ENCODE peak calls at places on chromosome 16, in ten cellular contexts. One of them, this sample, is unnamed.

GRCh38 chr16:28597692-28598261 is 927 bp upstream of the SULT1A2 start:
- DNase-seq in sigmoid colon: no peak
- DNase-seq in IMR-90: no peak
- DNase-seq in esophagus squamous epithelium: no peak
- DNase-seq in HepG2: peak; percentile 91
- DNase-seq in Peyer's patch: no peak
- DNase-seq in breast epithelium: no peak
- DNase-seq in tibial nerve: no peak
- DNase-seq in adrenal gland: no peak
- DNase-seq in heart left ventricle: no peak
- DNase-seq in this sample: no peak

GRCh38 chr16:56345406-56346050 is 79.8 kb downstream of the AMFR start:
- DNase-seq in sigmoid colon: no peak
- DNase-seq in IMR-90: no peak
- DNase-seq in esophagus squamous epithelium: no peak
- DNase-seq in HepG2: no peak
- DNase-seq in Peyer's patch: no peak
- DNase-seq in breast epithelium: no peak
- DNase-seq in tibial nerve: no peak
- DNase-seq in adrenal gland: no peak
- DNase-seq in heart left ventricle: no peak
- DNase-seq in this sample: no peak

GRCh38 chr16:52463904-52464303 is 83.0 kb downstream of the TOX3 start:
- DNase-seq in sigmoid colon: no peak
- DNase-seq in IMR-90: no peak
- DNase-seq in esophagus squamous epithelium: no peak
- DNase-seq in HepG2: no peak
- DNase-seq in Peyer's patch: no peak
- DNase-seq in breast epithelium: no peak
- DNase-seq in tibial nerve: no peak
- DNase-seq in adrenal gland: no peak
- DNase-seq in heart left ventricle: no peak
- DNase-seq in this sample: no peak

GRCh38 chr16:67399218-67399733 is 6.0 kb upstream of the TPPP3 start:
- DNase-seq in sigmoid colon: no peak
- DNase-seq in IMR-90: no peak
- DNase-seq in esophagus squamous epithelium: no peak
- DNase-seq in HepG2: no peak
- DNase-seq in Peyer's patch: no peak
- DNase-seq in breast epithelium: no peak
- DNase-seq in tibial nerve: no peak
- DNase-seq in adrenal gland: peak; percentile 44
- DNase-seq in heart left ventricle: no peak
- DNase-seq in this sample: no peak

GRCh38 chr16:88662843-88663606 is at the start of gene MVD:
- DNase-seq in sigmoid colon: peak; percentile 99
- DNase-seq in IMR-90: peak; percentile 97
- DNase-seq in esophagus squamous epithelium: peak; percentile 84
- DNase-seq in HepG2: peak; percentile 98
- DNase-seq in Peyer's patch: peak; percentile 96
- DNase-seq in breast epithelium: peak; percentile 97
- DNase-seq in tibial nerve: peak; percentile 89
- DNase-seq in adrenal gland: peak; percentile 98
- DNase-seq in heart left ventricle: peak; percentile 98
- DNase-seq in this sample: peak; percentile 95

GRCh38 chr16:87324411-87325275 is 7.5 kb upstream of the C16orf95 start:
- DNase-seq in sigmoid colon: no peak
- DNase-seq in IMR-90: peak; percentile 10
- DNase-seq in esophagus squamous epithelium: no peak
- DNase-seq in HepG2: peak; percentile 46
- DNase-seq in Peyer's patch: peak; percentile 31
- DNase-seq in breast epithelium: no peak
- DNase-seq in tibial nerve: no peak
- DNase-seq in adrenal gland: peak; percentile 28
- DNase-seq in heart left ventricle: no peak
- DNase-seq in this sample: peak; percentile 55

GRCh38 chr16:76854234-76854633 is 336.8 kb upstream of the MON1B start:
- DNase-seq in sigmoid colon: no peak
- DNase-seq in IMR-90: no peak
- DNase-seq in esophagus squamous epithelium: no peak
- DNase-seq in HepG2: peak; percentile 4
- DNase-seq in Peyer's patch: no peak
- DNase-seq in breast epithelium: no peak
- DNase-seq in tibial nerve: no peak
- DNase-seq in adrenal gland: peak; percentile 12
- DNase-seq in heart left ventricle: no peak
- DNase-seq in this sample: no peak

GRCh38 chr16:78127130-78127529 is 27.7 kb downstream of the WWOX start:
- DNase-seq in sigmoid colon: no peak
- DNase-seq in IMR-90: peak; percentile 33
- DNase-seq in esophagus squamous epithelium: no peak
- DNase-seq in HepG2: no peak
- DNase-seq in Peyer's patch: no peak
- DNase-seq in breast epithelium: no peak
- DNase-seq in tibial nerve: no peak
- DNase-seq in adrenal gland: no peak
- DNase-seq in heart left ventricle: no peak
- DNase-seq in this sample: no peak

GRCh38 chr16:87033021-87033471 is 284.1 kb downstream of the C16orf95 start:
- DNase-seq in sigmoid colon: no peak
- DNase-seq in IMR-90: no peak
- DNase-seq in esophagus squamous epithelium: no peak
- DNase-seq in HepG2: no peak
- DNase-seq in Peyer's patch: no peak
- DNase-seq in breast epithelium: no peak
- DNase-seq in tibial nerve: no peak
- DNase-seq in adrenal gland: no peak
- DNase-seq in heart left ventricle: peak; percentile 22
- DNase-seq in this sample: no peak

GRCh38 chr16:21708533-21709115 is 44.9 kb downstream of the OTOA start:
- DNase-seq in sigmoid colon: peak; percentile 77
- DNase-seq in IMR-90: peak; percentile 57
- DNase-seq in esophagus squamous epithelium: peak; percentile 3
- DNase-seq in HepG2: peak; percentile 78
- DNase-seq in Peyer's patch: peak; percentile 92
- DNase-seq in breast epithelium: peak; percentile 68
- DNase-seq in tibial nerve: peak; percentile 98
- DNase-seq in adrenal gland: peak; percentile 87
- DNase-seq in heart left ventricle: peak; percentile 58
- DNase-seq in this sample: peak; percentile 73

GRCh38 chr16:10078541-10078949 is 103.7 kb downstream of the GRIN2A start:
- DNase-seq in sigmoid colon: no peak
- DNase-seq in IMR-90: no peak
- DNase-seq in esophagus squamous epithelium: no peak
- DNase-seq in HepG2: peak; percentile 27
- DNase-seq in Peyer's patch: no peak
- DNase-seq in breast epithelium: no peak
- DNase-seq in tibial nerve: no peak
- DNase-seq in adrenal gland: no peak
- DNase-seq in heart left ventricle: no peak
- DNase-seq in this sample: no peak

GRCh38 chr16:70252355-70252988 is 732 bp upstream of the EXOSC6 start:
- DNase-seq in sigmoid colon: no peak
- DNase-seq in IMR-90: peak; percentile 11
- DNase-seq in esophagus squamous epithelium: no peak
- DNase-seq in HepG2: no peak
- DNase-seq in Peyer's patch: no peak
- DNase-seq in breast epithelium: no peak
- DNase-seq in tibial nerve: no peak
- DNase-seq in adrenal gland: no peak
- DNase-seq in heart left ventricle: no peak
- DNase-seq in this sample: no peak

GRCh38 chr16:1832831-1833454 is 5.9 kb downstream of the FAHD1 start:
- DNase-seq in sigmoid colon: no peak
- DNase-seq in IMR-90: no peak
- DNase-seq in esophagus squamous epithelium: no peak
- DNase-seq in HepG2: peak; percentile 95
- DNase-seq in Peyer's patch: no peak
- DNase-seq in breast epithelium: no peak
- DNase-seq in tibial nerve: no peak
- DNase-seq in adrenal gland: no peak
- DNase-seq in heart left ventricle: no peak
- DNase-seq in this sample: no peak

GRCh38 chr16:90015586-90016338 is 3.5 kb downstream of the DBNDD1 start:
- DNase-seq in sigmoid colon: no peak
- DNase-seq in IMR-90: no peak
- DNase-seq in esophagus squamous epithelium: no peak
- DNase-seq in HepG2: no peak
- DNase-seq in Peyer's patch: no peak
- DNase-seq in breast epithelium: no peak
- DNase-seq in tibial nerve: no peak
- DNase-seq in adrenal gland: no peak
- DNase-seq in heart left ventricle: no peak
- DNase-seq in this sample: no peak

GRCh38 chr16:2532494-2533141 is 1.4 kb upstream of the CEMP1 start:
- DNase-seq in sigmoid colon: peak; percentile 92
- DNase-seq in IMR-90: peak; percentile 34
- DNase-seq in esophagus squamous epithelium: no peak
- DNase-seq in HepG2: peak; percentile 66
- DNase-seq in Peyer's patch: peak; percentile 89
- DNase-seq in breast epithelium: peak; percentile 93
- DNase-seq in tibial nerve: peak; percentile 71
- DNase-seq in adrenal gland: peak; percentile 74
- DNase-seq in heart left ventricle: peak; percentile 55
- DNase-seq in this sample: peak; percentile 73

GRCh38 chr16:73396556-73396955 is 348.6 kb upstream of the ZFHX3 start:
- DNase-seq in sigmoid colon: no peak
- DNase-seq in IMR-90: no peak
- DNase-seq in esophagus squamous epithelium: no peak
- DNase-seq in HepG2: no peak
- DNase-seq in Peyer's patch: no peak
- DNase-seq in breast epithelium: no peak
- DNase-seq in tibial nerve: no peak
- DNase-seq in adrenal gland: no peak
- DNase-seq in heart left ventricle: no peak
- DNase-seq in this sample: no peak

GRCh38 chr16:8096211-8096610 is 494.1 kb downstream of the TMEM114 start:
- DNase-seq in sigmoid colon: no peak
- DNase-seq in IMR-90: no peak
- DNase-seq in esophagus squamous epithelium: no peak
- DNase-seq in HepG2: no peak
- DNase-seq in Peyer's patch: no peak
- DNase-seq in breast epithelium: no peak
- DNase-seq in tibial nerve: no peak
- DNase-seq in adrenal gland: no peak
- DNase-seq in heart left ventricle: no peak
- DNase-seq in this sample: no peak
- TF ChIP-seq POLR2A in sigmoid colon: no peak
- TF ChIP-seq POLR2A in IMR-90: no peak
- TF ChIP-seq POLR2A in esophagus squamous epithelium: no peak
- TF ChIP-seq POLR2A in HepG2: no peak
- TF ChIP-seq POLR2A in Peyer's patch: no peak
- TF ChIP-seq POLR2A in breast epithelium: no peak
- TF ChIP-seq POLR2A in tibial nerve: no peak
- TF ChIP-seq POLR2A in adrenal gland: no peak
- TF ChIP-seq POLR2A in heart left ventricle: no peak
- TF ChIP-seq POLR2A in this sample: no peak

DNA sequence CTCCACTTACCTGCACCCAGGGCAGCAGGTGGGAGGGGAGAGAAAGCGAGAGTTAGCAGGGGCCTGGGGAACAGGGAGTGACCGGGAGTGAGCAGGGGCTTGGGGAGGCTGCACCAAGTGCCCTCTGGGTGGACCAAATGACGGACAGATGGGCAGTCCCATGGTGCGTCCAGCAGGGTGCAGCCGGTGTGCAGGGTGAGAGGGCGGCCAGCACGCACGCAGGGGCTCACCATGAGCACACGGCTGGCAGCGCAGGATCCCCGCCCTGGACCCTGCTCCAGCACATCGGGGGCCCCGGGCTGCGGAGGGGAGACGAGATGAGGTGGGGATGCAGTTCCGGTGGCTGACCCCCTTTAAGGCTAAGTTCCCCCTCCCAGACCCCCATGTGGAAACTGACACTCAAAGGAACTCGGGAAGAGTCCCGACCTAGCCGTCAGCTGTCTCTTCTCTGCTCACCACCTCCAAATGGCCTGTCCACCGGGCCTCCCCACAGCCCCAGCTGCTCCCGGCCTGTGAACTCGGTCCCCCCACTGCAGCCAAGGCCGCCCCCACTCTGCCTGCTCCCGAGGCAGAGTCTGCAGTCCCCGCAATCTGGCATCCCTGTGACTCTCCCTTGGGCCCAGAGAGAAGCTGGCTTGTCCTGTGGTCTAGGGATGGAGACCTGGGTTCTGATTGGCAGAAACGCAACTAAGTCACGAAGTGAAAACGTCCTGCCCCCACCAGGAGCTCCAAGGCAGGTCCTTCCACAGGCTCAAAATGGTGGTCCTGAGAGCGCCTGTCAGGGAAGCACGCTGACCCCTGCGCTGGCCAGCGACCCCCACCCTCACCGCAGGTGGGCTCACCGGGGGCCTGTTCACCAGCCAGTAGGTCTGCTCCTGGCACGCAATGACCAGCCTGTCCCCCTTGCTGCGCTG is 2.9 kb downstream of the RGS11 start:
- DNase-seq in sigmoid colon: no peak
- DNase-seq in IMR-90: no peak
- DNase-seq in esophagus squamous epithelium: no peak
- DNase-seq in HepG2: peak; percentile 30
- DNase-seq in Peyer's patch: no peak
- DNase-seq in breast epithelium: no peak
- DNase-seq in tibial nerve: no peak
- DNase-seq in adrenal gland: no peak
- DNase-seq in heart left ventricle: no peak
- DNase-seq in this sample: no peak
- H3K27me3 ChIP-seq in sigmoid colon: peaks cover 9% of the 10 kb centered on the region
- H3K27me3 ChIP-seq in IMR-90: peaks cover 18% of the 10 kb centered on the region
- H3K27me3 ChIP-seq in esophagus squamous epithelium: no peaks in the 10 kb centered on the region
- H3K27me3 ChIP-seq in HepG2: peaks cover 77% of the 10 kb centered on the region
- H3K27me3 ChIP-seq in Peyer's patch: no peaks in the 10 kb centered on the region
- H3K27me3 ChIP-seq in breast epithelium: peaks cover 7% of the 10 kb centered on the region
- H3K27me3 ChIP-seq in tibial nerve: no peaks in the 10 kb centered on the region
- H3K27me3 ChIP-seq in adrenal gland: peaks cover 6% of the 10 kb centered on the region
- H3K27me3 ChIP-seq in heart left ventricle: no peaks in the 10 kb centered on the region
- H3K27me3 ChIP-seq in this sample: no peaks in the 10 kb centered on the region

DNA sequence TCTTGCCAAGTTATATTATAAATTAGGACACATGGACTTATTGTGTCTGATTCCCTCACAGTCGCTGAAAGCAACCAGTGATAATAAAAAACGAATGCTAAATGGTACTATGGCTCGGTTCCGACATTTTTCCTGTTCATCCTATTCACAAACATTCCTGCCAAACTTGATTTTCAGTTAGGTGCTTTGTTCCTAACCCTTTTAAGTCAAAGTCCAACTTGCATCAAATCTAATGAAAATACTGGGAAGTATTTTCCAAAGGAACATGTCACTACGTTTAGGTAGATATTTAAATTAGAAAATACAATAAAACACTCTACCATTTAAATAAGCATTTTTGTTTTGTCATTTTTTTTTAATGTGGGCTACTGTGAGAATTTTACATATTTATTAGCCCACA is 21.0 kb downstream of the SETD6 start:
- DNase-seq in sigmoid colon: no peak
- DNase-seq in IMR-90: no peak
- DNase-seq in esophagus squamous epithelium: no peak
- DNase-seq in HepG2: no peak
- DNase-seq in Peyer's patch: no peak
- DNase-seq in breast epithelium: no peak
- DNase-seq in tibial nerve: no peak
- DNase-seq in adrenal gland: no peak
- DNase-seq in heart left ventricle: no peak
- DNase-seq in this sample: no peak
- H3K27ac ChIP-seq in sigmoid colon: no peak overlapping the region
- H3K27ac ChIP-seq in IMR-90: no peak overlapping the region
- H3K27ac ChIP-seq in esophagus squamous epithelium: no peak overlapping the region
- H3K27ac ChIP-seq in HepG2: no peak overlapping the region
- H3K27ac ChIP-seq in Peyer's patch: no peak overlapping the region
- H3K27ac ChIP-seq in breast epithelium: no peak overlapping the region
- H3K27ac ChIP-seq in tibial nerve: no peak overlapping the region
- H3K27ac ChIP-seq in adrenal gland: no peak overlapping the region
- H3K27ac ChIP-seq in heart left ventricle: no peak overlapping the region
- H3K27ac ChIP-seq in this sample: no peak overlapping the region

GRCh38 chr16:29973384-29974246 is at the start of gene TAOK2:
- DNase-seq in sigmoid colon: peak; percentile 100
- DNase-seq in IMR-90: peak; percentile 99
- DNase-seq in esophagus squamous epithelium: peak; percentile 90
- DNase-seq in HepG2: peak; percentile 98
- DNase-seq in Peyer's patch: peak; percentile 95
- DNase-seq in breast epithelium: peak; percentile 96
- DNase-seq in tibial nerve: peak; percentile 91
- DNase-seq in adrenal gland: peak; percentile 99
- DNase-seq in heart left ventricle: peak; percentile 99
- DNase-seq in this sample: peak; percentile 99
- TF ChIP-seq POLR2A in sigmoid colon: peak; percentile 87
- TF ChIP-seq POLR2A in IMR-90: peak; percentile 83
- TF ChIP-seq POLR2A in esophagus squamous epithelium: peak; percentile 78
- TF ChIP-seq POLR2A in HepG2: peak; percentile 72
- TF ChIP-seq POLR2A in Peyer's patch: peak; percentile 82
- TF ChIP-seq POLR2A in breast epithelium: peak; percentile 65
- TF ChIP-seq POLR2A in tibial nerve: peak; percentile 57
- TF ChIP-seq POLR2A in adrenal gland: peak; percentile 72
- TF ChIP-seq POLR2A in heart left ventricle: peak; percentile 65
- TF ChIP-seq POLR2A in this sample: peak; percentile 57